ENCODE peak calls at places on chromosomes 7 and 10, in seven cellular contexts. One of them, this sample, is unnamed.
A peak's percentile ranks its signal among the peaks of the same experiment; 100 is the strongest.

GRCh38 chr7:4766666-4767530 is 8.5 kb upstream of the AP5Z1 start:
- DNase-seq in GM12878: no peak
- DNase-seq in HCT116: no peak
- DNase-seq in H1: no peak
- DNase-seq in SK-N-SH: no peak
- DNase-seq in K562: no peak
- DNase-seq in HepG2: no peak
- DNase-seq in this sample: no peak

GRCh38 chr10:14648042-14648765 is 126.5 kb downstream of the FAM107B start:
- DNase-seq in GM12878: peak; percentile 99
- DNase-seq in SK-N-SH: peak; percentile 63
- DNase-seq in HepG2: no peak
- DNase-seq in H1: no peak
- DNase-seq in HCT116: no peak
- DNase-seq in K562: no peak
- DNase-seq in this sample: no peak

GRCh38 chr7:141198191-141198958 is 124.5 kb downstream of the TMEM178B start:
- DNase-seq in HepG2: no peak
- DNase-seq in GM12878: no peak
- DNase-seq in SK-N-SH: peak; percentile 66
- DNase-seq in H1: no peak
- DNase-seq in K562: no peak
- DNase-seq in HCT116: no peak
- DNase-seq in this sample: no peak

GRCh38 chr7:41955475-41956243 is 252.8 kb upstream of the INHBA start:
- DNase-seq in H1: peak; percentile 57
- DNase-seq in K562: no peak
- DNase-seq in HepG2: no peak
- DNase-seq in SK-N-SH: no peak
- DNase-seq in HCT116: no peak
- DNase-seq in GM12878: no peak
- DNase-seq in this sample: peak; percentile 85

GRCh38 chr10:94043431-94043990 is 49.8 kb downstream of the PLCE1 start:
- DNase-seq in K562: no peak
- DNase-seq in H1: no peak
- DNase-seq in HCT116: no peak
- DNase-seq in SK-N-SH: no peak
- DNase-seq in HepG2: no peak
- DNase-seq in GM12878: no peak
- DNase-seq in this sample: no peak

GRCh38 chr7:155669717-155670505 is 25.4 kb downstream of the RBM33 start:
- DNase-seq in GM12878: no peak
- DNase-seq in K562: no peak
- DNase-seq in SK-N-SH: peak; percentile 39
- DNase-seq in HepG2: no peak
- DNase-seq in H1: peak; percentile 9
- DNase-seq in HCT116: no peak
- DNase-seq in this sample: peak; percentile 40

GRCh38 chr10:12703141-12703540 is 298.4 kb downstream of the CCDC3 start:
- DNase-seq in SK-N-SH: no peak
- DNase-seq in H1: no peak
- DNase-seq in GM12878: no peak
- DNase-seq in HepG2: no peak
- DNase-seq in HCT116: no peak
- DNase-seq in K562: no peak
- DNase-seq in this sample: no peak

GRCh38 chr7:28024786-28025334 is 155.7 kb downstream of the JAZF1 start:
- DNase-seq in SK-N-SH: no peak
- DNase-seq in GM12878: no peak
- DNase-seq in HepG2: no peak
- DNase-seq in K562: no peak
- DNase-seq in HCT116: no peak
- DNase-seq in H1: no peak
- DNase-seq in this sample: no peak

GRCh38 chr10:27448926-27449325 is 55.2 kb upstream of the RAB18 start:
- DNase-seq in H1: peak; percentile 31
- DNase-seq in HepG2: peak; percentile 4
- DNase-seq in HCT116: peak; percentile 8
- DNase-seq in GM12878: no peak
- DNase-seq in SK-N-SH: no peak
- DNase-seq in K562: no peak
- DNase-seq in this sample: no peak

GRCh38 chr10:106506509-106507265 is 657.8 kb downstream of the SORCS1 start:
- DNase-seq in K562: no peak
- DNase-seq in SK-N-SH: no peak
- DNase-seq in H1: no peak
- DNase-seq in GM12878: no peak
- DNase-seq in HepG2: no peak
- DNase-seq in HCT116: no peak
- DNase-seq in this sample: no peak

GRCh38 chr7:111091623-111092370 is 870 bp downstream of the LRRN3 start:
- DNase-seq in H1: no peak
- DNase-seq in HCT116: no peak
- DNase-seq in SK-N-SH: peak; percentile 24
- DNase-seq in K562: no peak
- DNase-seq in GM12878: no peak
- DNase-seq in HepG2: no peak
- DNase-seq in this sample: no peak

GRCh38 chr7:142892941-142893340 is 7.4 kb upstream of the TRPV6 start:
- DNase-seq in HCT116: no peak
- DNase-seq in H1: no peak
- DNase-seq in SK-N-SH: no peak
- DNase-seq in HepG2: no peak
- DNase-seq in GM12878: no peak
- DNase-seq in K562: no peak
- DNase-seq in this sample: no peak

GRCh38 chr7:140485463-140486265 is 6.4 kb upstream of the MKRN1 start:
- DNase-seq in HCT116: no peak
- DNase-seq in K562: peak; percentile 59
- DNase-seq in SK-N-SH: no peak
- DNase-seq in GM12878: no peak
- DNase-seq in H1: no peak
- DNase-seq in HepG2: no peak
- DNase-seq in this sample: no peak

GRCh38 chr7:94423865-94424264 is 29.2 kb downstream of the COL1A2 start:
- DNase-seq in SK-N-SH: no peak
- DNase-seq in HCT116: no peak
- DNase-seq in K562: no peak
- DNase-seq in H1: no peak
- DNase-seq in HepG2: no peak
- DNase-seq in GM12878: no peak
- DNase-seq in this sample: no peak
- TF ChIP-seq JUND in SK-N-SH: peak; percentile 74
- TF ChIP-seq JUND in HCT116: no peak
- TF ChIP-seq JUND in K562: no peak
- TF ChIP-seq JUND in H1: no peak
- TF ChIP-seq JUND in HepG2: no peak
- TF ChIP-seq JUND in GM12878: no peak
- TF ChIP-seq JUND in this sample: no peak

GRCh38 chr10:60732240-60733188 is 45.8 kb upstream of the CDK1 start:
- DNase-seq in HCT116: no peak
- DNase-seq in H1: no peak
- DNase-seq in HepG2: no peak
- DNase-seq in GM12878: no peak
- DNase-seq in K562: no peak
- DNase-seq in SK-N-SH: no peak
- DNase-seq in this sample: peak; percentile 59
- TF ChIP-seq JUND in HCT116: no peak
- TF ChIP-seq JUND in H1: no peak
- TF ChIP-seq JUND in HepG2: no peak
- TF ChIP-seq JUND in GM12878: no peak
- TF ChIP-seq JUND in K562: no peak
- TF ChIP-seq JUND in SK-N-SH: no peak
- TF ChIP-seq JUND in this sample: no peak

GRCh38 chr7:159027091-159027802 is 117.4 kb downstream of the VIPR2 start:
- DNase-seq in GM12878: no peak
- DNase-seq in K562: no peak
- DNase-seq in SK-N-SH: no peak
- DNase-seq in HCT116: no peak
- DNase-seq in H1: no peak
- DNase-seq in HepG2: no peak
- DNase-seq in this sample: peak; percentile 39

GRCh38 chr7:159027803-159028455 is 116.7 kb downstream of the VIPR2 start:
- DNase-seq in H1: no peak
- DNase-seq in K562: no peak
- DNase-seq in HepG2: peak; percentile 12
- DNase-seq in GM12878: no peak
- DNase-seq in HCT116: no peak
- DNase-seq in SK-N-SH: no peak
- DNase-seq in this sample: peak; percentile 69

GRCh38 chr7:159025161-159025779 is 119.4 kb downstream of the VIPR2 start:
- DNase-seq in H1: no peak
- DNase-seq in SK-N-SH: no peak
- DNase-seq in HepG2: no peak
- DNase-seq in HCT116: no peak
- DNase-seq in GM12878: no peak
- DNase-seq in K562: no peak
- DNase-seq in this sample: no peak

GRCh38 chr7:159024280-159024951 is 120.3 kb downstream of the VIPR2 start:
- DNase-seq in HCT116: no peak
- DNase-seq in K562: no peak
- DNase-seq in GM12878: no peak
- DNase-seq in SK-N-SH: no peak
- DNase-seq in H1: no peak
- DNase-seq in HepG2: no peak
- DNase-seq in this sample: no peak

DNA sequence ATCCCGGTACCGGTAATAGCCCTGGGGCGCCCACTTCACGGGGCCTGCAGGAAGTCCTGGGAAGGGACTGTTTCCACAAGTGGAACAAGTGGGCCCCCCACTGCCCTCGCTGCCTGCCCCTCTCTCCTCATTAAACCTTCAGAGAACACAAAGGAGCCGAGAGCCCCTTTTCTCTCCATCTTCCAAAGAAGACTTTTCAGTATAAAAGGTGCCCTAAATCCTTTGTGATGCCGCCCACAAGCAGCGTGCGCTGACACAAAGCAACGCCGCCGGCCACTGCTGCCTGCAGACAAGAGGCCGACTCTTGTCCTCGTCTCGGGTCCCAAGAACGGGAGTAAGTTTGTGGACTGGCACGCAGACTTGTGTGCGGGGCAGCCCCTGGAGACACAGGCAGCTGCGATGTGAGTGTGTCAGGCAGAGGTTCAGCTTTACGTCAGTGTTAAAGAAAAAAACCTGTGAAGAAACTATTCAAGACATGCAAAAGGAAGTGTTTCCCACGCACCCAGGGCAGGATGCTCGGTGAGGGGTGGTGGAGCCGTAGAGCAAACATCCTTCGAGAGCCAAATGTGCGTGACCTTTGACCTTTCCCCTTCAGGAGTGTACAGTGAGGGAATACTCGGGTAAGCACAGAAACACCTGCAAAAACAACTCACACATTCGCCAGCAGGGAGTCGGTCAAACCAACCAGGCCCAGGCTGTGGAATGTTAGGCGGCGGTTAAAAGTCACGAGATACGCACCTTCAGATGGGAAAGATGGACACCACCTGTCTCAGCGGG is 118.2 kb downstream of the VIPR2 start:
- DNase-seq in SK-N-SH: no peak
- DNase-seq in H1: no peak
- DNase-seq in HCT116: no peak
- DNase-seq in GM12878: no peak
- DNase-seq in K562: no peak
- DNase-seq in HepG2: no peak
- DNase-seq in this sample: no peak
- TF ChIP-seq JUND in SK-N-SH: no peak
- TF ChIP-seq JUND in H1: no peak
- TF ChIP-seq JUND in HCT116: no peak
- TF ChIP-seq JUND in GM12878: no peak
- TF ChIP-seq JUND in K562: no peak
- TF ChIP-seq JUND in HepG2: no peak
- TF ChIP-seq JUND in this sample: no peak

GRCh38 chr10:117486606-117487005 is 55.9 kb upstream of the EMX2 start:
- DNase-seq in H1: no peak
- DNase-seq in HepG2: no peak
- DNase-seq in GM12878: no peak
- DNase-seq in K562: no peak
- DNase-seq in HCT116: no peak
- DNase-seq in SK-N-SH: no peak
- DNase-seq in this sample: no peak

GRCh38 chr10:117492504-117492903 is 50.0 kb upstream of the EMX2 start:
- DNase-seq in GM12878: no peak
- DNase-seq in HCT116: no peak
- DNase-seq in K562: no peak
- DNase-seq in H1: no peak
- DNase-seq in SK-N-SH: no peak
- DNase-seq in HepG2: no peak
- DNase-seq in this sample: no peak

GRCh38 chr10:117483056-117483590 is 59.4 kb upstream of the EMX2 start:
- DNase-seq in K562: no peak
- DNase-seq in H1: no peak
- DNase-seq in HepG2: no peak
- DNase-seq in SK-N-SH: no peak
- DNase-seq in HCT116: no peak
- DNase-seq in GM12878: no peak
- DNase-seq in this sample: no peak

GRCh38 chr10:117488004-117488403 is 54.5 kb upstream of the EMX2 start:
- DNase-seq in H1: no peak
- DNase-seq in GM12878: no peak
- DNase-seq in HCT116: no peak
- DNase-seq in K562: no peak
- DNase-seq in HepG2: peak; percentile 29
- DNase-seq in SK-N-SH: no peak
- DNase-seq in this sample: no peak
- TF ChIP-seq JUND in H1: no peak
- TF ChIP-seq JUND in GM12878: no peak
- TF ChIP-seq JUND in HCT116: no peak
- TF ChIP-seq JUND in K562: no peak
- TF ChIP-seq JUND in HepG2: no peak
- TF ChIP-seq JUND in SK-N-SH: no peak
- TF ChIP-seq JUND in this sample: no peak

GRCh38 chr10:35059486-35059885 is 30.7 kb downstream of the CUL2 start:
- DNase-seq in K562: no peak
- DNase-seq in SK-N-SH: no peak
- DNase-seq in HCT116: no peak
- DNase-seq in H1: no peak
- DNase-seq in HepG2: no peak
- DNase-seq in GM12878: no peak
- DNase-seq in this sample: no peak

GRCh38 chr10:35058686-35059085 is 31.5 kb downstream of the CUL2 start:
- DNase-seq in K562: no peak
- DNase-seq in SK-N-SH: no peak
- DNase-seq in H1: no peak
- DNase-seq in HCT116: no peak
- DNase-seq in GM12878: no peak
- DNase-seq in HepG2: no peak
- DNase-seq in this sample: no peak

GRCh38 chr10:35056686-35057085 is 33.5 kb downstream of the CUL2 start:
- DNase-seq in HCT116: no peak
- DNase-seq in HepG2: no peak
- DNase-seq in H1: no peak
- DNase-seq in K562: no peak
- DNase-seq in SK-N-SH: no peak
- DNase-seq in GM12878: no peak
- DNase-seq in this sample: no peak

GRCh38 chr10:35056133-35056532 is 34.0 kb downstream of the CUL2 start:
- DNase-seq in SK-N-SH: no peak
- DNase-seq in HCT116: no peak
- DNase-seq in H1: no peak
- DNase-seq in GM12878: no peak
- DNase-seq in K562: no peak
- DNase-seq in HepG2: no peak
- DNase-seq in this sample: no peak

GRCh38 chr10:35058134-35058533 is 32.0 kb downstream of the CUL2 start:
- DNase-seq in GM12878: peak; percentile 20
- DNase-seq in SK-N-SH: no peak
- DNase-seq in HCT116: no peak
- DNase-seq in HepG2: peak; percentile 3
- DNase-seq in K562: no peak
- DNase-seq in H1: no peak
- DNase-seq in this sample: no peak
- TF ChIP-seq JUND in GM12878: no peak
- TF ChIP-seq JUND in SK-N-SH: peak; percentile 94
- TF ChIP-seq JUND in HCT116: no peak
- TF ChIP-seq JUND in HepG2: no peak
- TF ChIP-seq JUND in K562: no peak
- TF ChIP-seq JUND in H1: no peak
- TF ChIP-seq JUND in this sample: no peak

This sample was measured in T47D.